ENCODE peak calls at places on chromosomes 11 and 22, in ten cellular contexts. N is GM04504; W is kidney tubule cell; Z is activated T-cell treated with anti-CD3 and anti-CD28 coated beads, Interleukin-2, amount 50 U/mL, for 1 hour; O is GM18507; J is activated T-helper 9 cell treated with anti-CD3 and anti-CD28 coated beads, Interleukin-2, amount 50 U/mL, for 16 hours; I is HFF-Myc; A is occipital lobe; B is caudate nucleus; X is HT-29. Q is an unnamed sample.

GRCh38 chr22:44801476-44801875 is 49.1 kb downstream of the ARHGAP8 start:
- DNase-seq in N (no peak), W (no peak), Z (no peak), O (no peak), J (no peak), I (no peak), A (no peak), B (no peak), X (no peak), Q (no peak)

GRCh38 chr22:32079110-32080089 is 36.3 kb downstream of the SLC5A1 start:
- DNase-seq in N (peak), W (peak), Z (no peak), O (no peak), J (no peak), I (peak), A (no peak), B (no peak), X (peak), Q (peak)

GRCh38 chr11:129610125-129610524 is 205.5 kb upstream of the TMEM45B start:
- DNase-seq in N (no peak), W (no peak), Z (no peak), O (no peak), J (no peak), I (no peak), A (no peak), B (no peak), X (peak), Q (no peak)

GRCh38 chr11:114179234-114179941 is 116.8 kb upstream of the NNMT start:
- DNase-seq in N (no peak), W (no peak), Z (no peak), O (no peak), J (no peak), I (no peak), A (peak), B (peak), X (no peak), Q (peak)

GRCh38 chr22:33477131-33478111 is 419.2 kb upstream of the SYN3 start:
- DNase-seq in N (no peak), W (no peak), Z (no peak), O (no peak), J (no peak), I (no peak), A (no peak), B (no peak), X (no peak), Q (peak)

GRCh38 chr11:86500500-86501170 is 125.9 kb downstream of the CCDC81 start:
- DNase-seq in N (no peak), W (no peak), Z (no peak), O (no peak), J (no peak), I (no peak), A (no peak), B (no peak), X (no peak), Q (no peak)

GRCh38 chr11:64971421-64972233 is at the start of gene MAJIN:
- DNase-seq in N (no peak), W (peak), Z (peak), O (peak), J (peak), I (peak), A (peak), B (no peak), X (no peak), Q (peak)

GRCh38 chr11:120271672-120272071 is 31.7 kb downstream of the POU2F3 start:
- DNase-seq in N (no peak), W (no peak), Z (no peak), O (no peak), J (no peak), I (no peak), A (no peak), B (no peak), X (no peak), Q (no peak)

GRCh38 chr11:114209904-114210303 is 86.3 kb upstream of the NNMT start:
- DNase-seq in N (no peak), W (peak), Z (no peak), O (no peak), J (no peak), I (no peak), A (no peak), B (no peak), X (no peak), Q (no peak)

GRCh38 chr22:47656806-47657205 is 894.4 kb downstream of the TBC1D22A start:
- DNase-seq in N (no peak), W (no peak), Z (no peak), O (no peak), J (no peak), I (no peak), A (no peak), B (no peak), X (no peak), Q (no peak)

GRCh38 chr22:42644422-42645340 is 4.3 kb upstream of the ATP5MGL start:
- DNase-seq in N (no peak), W (no peak), Z (no peak), O (no peak), J (no peak), I (no peak), A (no peak), B (no peak), X (no peak), Q (peak)

GRCh38 chr22:21780259-21780658 is 44.7 kb upstream of the YPEL1 start:
- DNase-seq in N (no peak), W (no peak), Z (no peak), O (no peak), J (no peak), I (no peak), A (no peak), B (no peak), X (no peak), Q (no peak)

GRCh38 chr11:119617343-119617713 is 111.7 kb downstream of the NECTIN1 start:
- DNase-seq in N (no peak), W (no peak), Z (no peak), O (no peak), J (no peak), I (no peak), A (no peak), B (no peak), X (no peak), Q (peak)

GRCh38 chr11:73333626-73334199 is 25.6 kb downstream of the ARHGEF17 start:
- DNase-seq in N (no peak), W (peak), Z (no peak), O (no peak), J (no peak), I (no peak), A (no peak), B (no peak), X (no peak), Q (no peak)

GRCh38 chr11:82004537-82005213 is 729.0 kb downstream of the FAM181B start:
- DNase-seq in N (no peak), W (no peak), Z (no peak), O (no peak), J (no peak), I (no peak), A (no peak), B (no peak), X (no peak), Q (no peak)

GRCh38 chr11:77287136-77287535 is 14.3 kb downstream of the GDPD4 start:
- DNase-seq in N (no peak), W (no peak), Z (no peak), O (no peak), J (no peak), I (no peak), A (no peak), B (no peak), X (no peak), Q (no peak)

GRCh38 chr11:123371506-123372297 is 58.4 kb upstream of the GRAMD1B start:
- DNase-seq in N (no peak), W (no peak), Z (no peak), O (no peak), J (no peak), I (no peak), A (no peak), B (no peak), X (no peak), Q (no peak)

GRCh38 chr11:134939905-134940304 is 527.9 kb upstream of the B3GAT1 start:
- DNase-seq in N (no peak), W (no peak), Z (no peak), O (no peak), J (no peak), I (no peak), A (no peak), B (no peak), X (peak), Q (no peak)

GRCh38 chr22:44032126-44032730 is 8.1 kb downstream of the PARVB start:
- DNase-seq in N (no peak), W (no peak), Z (no peak), O (no peak), J (no peak), I (no peak), A (no peak), B (no peak), X (no peak), Q (peak)

GRCh38 chr11:61610905-61611304 is 30.0 kb upstream of the SYT7 start:
- DNase-seq in N (no peak), W (no peak), Z (no peak), O (no peak), J (no peak), I (no peak), A (no peak), B (no peak), X (no peak), Q (no peak)

GRCh38 chr11:126172596-126173038 is 38.8 kb downstream of the RPUSD4 start:
- DNase-seq in N (peak), W (no peak), Z (no peak), O (no peak), J (no peak), I (no peak), A (no peak), B (no peak), X (no peak), Q (no peak)

GRCh38 chr11:116310215-116310614 is 462.6 kb downstream of the BUD13 start:
- DNase-seq in N (no peak), W (peak), Z (no peak), O (no peak), J (no peak), I (no peak), A (no peak), B (no peak), X (no peak), Q (peak)